ENCODE peak calls at places on chromosomes 11 and 22, in six cellular contexts. T is HFFc6, U is Caco-2, M is MCF 10A, H is cardiac fibroblast, K is lower leg skin. R is an unnamed sample.

GRCh38 chr22:43387815-43388214 is 24.0 kb upstream of the MPPED1 start:
- DNase-seq in T (no peak), U (no peak), M (no peak), H (no peak), K (no peak), R (no peak)

GRCh38 chr22:36311386-36312085 is 58.6 kb downstream of the APOL1 start:
- DNase-seq in T (no peak), U (no peak), M (no peak), H (peak; percentile 52), K (no peak), R (no peak)

GRCh38 chr11:123185326-123185725 is 9.7 kb downstream of the CLMP start:
- DNase-seq in T (no peak), U (no peak), M (no peak), H (no peak), K (no peak), R (no peak)

GRCh38 chr11:2677127-2677526 is 22.7 kb downstream of the KCNQ1OT1 start:
- DNase-seq in T (no peak), U (no peak), M (no peak), H (no peak), K (no peak), R (no peak)

GRCh38 chr11:128841461-128842072 is 25.5 kb downstream of the KCNJ1 start:
- DNase-seq in T (no peak), U (no peak), M (no peak), H (no peak), K (no peak), R (no peak)

GRCh38 chr11:67267188-67268035 is 1.1 kb downstream of the GRK2 start:
- DNase-seq in T (no peak), U (no peak), M (peak; percentile 49), H (no peak), K (no peak), R (no peak)

GRCh38 chr22:46121523-46122287 is 28.6 kb upstream of the PPARA start:
- DNase-seq in T (no peak), U (no peak), M (peak; percentile 34), H (peak; percentile 11), K (no peak), R (no peak)

GRCh38 chr22:43825651-43826050 is 13.5 kb upstream of the EFCAB6 start:
- DNase-seq in T (no peak), U (no peak), M (no peak), H (no peak), K (no peak), R (no peak)

GRCh38 chr11:46675288-46675851 is 25.0 kb downstream of the ARHGAP1 start:
- DNase-seq in T (peak; percentile 73), U (no peak), M (peak; percentile 71), H (peak; percentile 76), K (peak; percentile 77), R (no peak)

GRCh38 chr11:69162505-69162904 is 6.8 kb downstream of the SMIM38 start:
- DNase-seq in T (no peak), U (no peak), M (no peak), H (no peak), K (no peak), R (no peak)

GRCh38 chr11:36622431-36623136 is 24.5 kb upstream of the RAG2 start:
- DNase-seq in T (peak; percentile 13), U (peak; percentile 45), M (peak; percentile 39), H (peak; percentile 44), K (no peak), R (peak; percentile 13)

GRCh38 chr22:30267382-30268302 is 991 bp upstream of the OSM start:
- DNase-seq in T (no peak), U (no peak), M (no peak), H (no peak), K (no peak), R (no peak)

GRCh38 chr11:20360650-20361049 is 2.9 kb upstream of the HTATIP2 start:
- DNase-seq in T (no peak), U (no peak), M (no peak), H (peak; percentile 52), K (no peak), R (no peak)

GRCh38 chr11:19953909-19954308 is 206.4 kb downstream of the DBX1 start:
- DNase-seq in T (peak; percentile 87), U (peak; percentile 51), M (peak; percentile 58), H (peak; percentile 87), K (no peak), R (no peak)

GRCh38 chr11:67615455-67616430 is 9.0 kb downstream of the NDUFV1 start:
- DNase-seq in T (no peak), U (peak; percentile 78), M (peak; percentile 52), H (peak; percentile 14), K (peak; percentile 14), R (peak; percentile 57)

GRCh38 chr11:90747057-90747456 is 524.2 kb upstream of the CHORDC1 start:
- DNase-seq in T (no peak), U (no peak), M (peak; percentile 91), H (peak; percentile 94), K (no peak), R (no peak)

GRCh38 chr11:12687740-12688139 is 13.5 kb downstream of the TEAD1 start:
- DNase-seq in T (no peak), U (peak; percentile 69), M (no peak), H (no peak), K (no peak), R (no peak)

GRCh38 chr11:33842236-33842915 is 49.5 kb downstream of the LMO2 start:
- DNase-seq in T (no peak), U (no peak), M (no peak), H (no peak), K (no peak), R (no peak)

GRCh38 chr22:33844273-33844672 is 76.0 kb downstream of the LARGE1 start:
- DNase-seq in T (no peak), U (no peak), M (no peak), H (no peak), K (no peak), R (no peak)

GRCh38 chr22:24391836-24392217 is 35.6 kb upstream of the ADORA2A start:
- DNase-seq in T (peak; percentile 92), U (no peak), M (no peak), H (peak; percentile 86), K (no peak), R (no peak)

GRCh38 chr11:118893662-118894061 is 10.0 kb downstream of the CXCR5 start:
- DNase-seq in T (no peak), U (no peak), M (no peak), H (no peak), K (no peak), R (no peak)

GRCh38 chr11:118894192-118894591 is 10.5 kb downstream of the CXCR5 start:
- DNase-seq in T (no peak), U (no peak), M (no peak), H (no peak), K (no peak), R (no peak)

GRCh38 chr11:118896472-118896913 is 12.8 kb downstream of the CXCR5 start:
- DNase-seq in T (no peak), U (no peak), M (no peak), H (no peak), K (no peak), R (no peak)

GRCh38 chr11:118896921-118897591 is 13.4 kb downstream of the CXCR5 start:
- DNase-seq in T (no peak), U (no peak), M (no peak), H (no peak), K (no peak), R (no peak)

GRCh38 chr11:118895093-118896039 is 11.7 kb downstream of the CXCR5 start:
- DNase-seq in T (no peak), U (peak; percentile 67), M (no peak), H (no peak), K (no peak), R (peak; percentile 76)
- TF ChIP-seq CTCF in T (no peak), U (no peak), M (no peak), H (no peak), K (no peak), R (no peak)

GRCh38 chr11:102109896-102110760 is at the start of gene YAP1:
- DNase-seq in T (peak; percentile 92), U (peak; percentile 99), M (peak; percentile 92), H (peak; percentile 93), K (peak; percentile 86), R (peak; percentile 77)
- TF ChIP-seq CTCF in T (peak; percentile 17), U (no peak), M (no peak), H (peak; percentile 6), K (no peak), R (no peak)

DNA sequence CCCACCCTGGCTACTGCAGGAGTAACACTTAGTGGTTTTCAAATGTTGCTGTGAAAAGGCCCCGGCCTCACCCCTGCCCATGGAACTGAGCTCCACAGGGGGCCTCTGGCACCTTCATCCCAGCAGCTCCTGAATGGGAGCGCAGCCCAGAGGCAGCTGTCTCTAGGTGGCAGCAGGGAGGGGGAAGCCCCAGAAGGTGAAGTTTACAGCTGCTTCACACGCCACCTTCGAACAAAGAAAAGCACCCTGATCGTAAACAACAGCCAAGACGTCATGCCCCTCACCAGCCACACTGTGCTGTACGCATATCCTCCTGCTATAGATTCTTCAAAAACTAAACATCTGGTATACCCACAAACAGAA is 105.5 kb downstream of the CTTN start:
- DNase-seq in T (no peak), U (peak; percentile 47), M (no peak), H (no peak), K (no peak), R (no peak)
- TF ChIP-seq CTCF in T (peak; percentile 15), U (peak; percentile 57), M (no peak), H (no peak), K (no peak), R (no peak)

DNA sequence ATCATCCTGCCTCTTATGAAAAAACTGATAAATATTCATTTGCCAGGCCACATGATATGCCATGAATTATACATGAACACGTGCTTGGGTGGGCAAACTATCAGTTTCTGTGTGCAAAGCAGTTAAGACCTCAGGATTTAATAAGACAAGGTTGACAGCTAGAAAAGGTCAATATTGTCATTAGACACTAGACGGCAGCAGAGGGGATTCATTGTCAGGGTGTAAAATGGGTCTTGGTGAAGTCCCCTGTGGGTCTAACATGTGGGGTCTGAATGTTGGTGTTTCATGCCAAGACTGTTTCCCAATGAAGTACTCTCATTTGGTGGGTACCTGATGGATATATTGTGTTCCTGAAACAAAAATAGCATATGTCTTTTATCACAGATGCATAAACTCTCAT is 111.9 kb downstream of the MYO18B start:
- DNase-seq in T (no peak), U (peak; percentile 5), M (peak; percentile 6), H (no peak), K (no peak), R (peak; percentile 46)
- TF ChIP-seq CTCF in T (no peak), U (peak; percentile 16), M (peak; percentile 21), H (no peak), K (no peak), R (peak; percentile 36)

GRCh38 chr11:101441747-101442146 is 142.1 kb downstream of the TRPC6 start:
- DNase-seq in T (peak; percentile 2), U (no peak), M (peak; percentile 25), H (no peak), K (no peak), R (no peak)
- TF ChIP-seq CTCF in T (no peak), U (no peak), M (no peak), H (no peak), K (no peak), R (no peak)

DNA sequence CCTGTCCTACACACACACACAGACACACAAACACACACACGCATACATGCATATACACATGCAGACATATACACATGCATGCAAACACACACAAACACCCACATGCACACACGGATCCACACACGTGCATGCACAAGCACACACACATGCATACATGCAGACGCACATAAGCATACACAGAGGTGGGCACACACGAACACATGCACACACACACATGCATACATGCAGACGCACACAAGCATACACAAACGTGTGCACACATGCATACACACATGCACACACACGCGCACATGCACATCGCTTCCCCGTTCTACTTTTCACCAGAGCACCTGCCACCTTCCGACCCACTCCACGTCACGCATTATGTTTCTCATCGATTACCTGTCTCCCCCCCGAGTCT is 13.2 kb downstream of the PHF21B start:
- DNase-seq in T (no peak), U (no peak), M (no peak), H (no peak), K (no peak), R (no peak)
- TF ChIP-seq CTCF in T (no peak), U (no peak), M (no peak), H (no peak), K (no peak), R (no peak)

GRCh38 chr11:57387284-57388030 is 3.0 kb downstream of the PRG2 start:
- DNase-seq in T (no peak), U (no peak), M (no peak), H (no peak), K (no peak), R (no peak)
- TF ChIP-seq CTCF in T (no peak), U (no peak), M (no peak), H (no peak), K (no peak), R (no peak)